ENCODE peak calls at places on chromosomes 4 and X, in seven cellular contexts. W is ELR; P is effector memory CD4-positive, alpha-beta T cell; H is AG04450; T is Daoy; Z is right lobe of liver; L is activated T-cell treated with anti-CD3 and anti-CD28 coated beads, Interleukin-2, amount 50 U/mL, for 4 hours. G is an unnamed sample.

GRCh38 chr4:22695011-22695410 is 2.3 kb downstream of the GBA3 start:
- DNase-seq in W (no peak), P (no peak), H (no peak), T (no peak), Z (no peak), L (no peak), G (no peak)

GRCh38 chr4:31187979-31188378 is 467.8 kb downstream of the PCDH7 start:
- DNase-seq in W (peak), P (no peak), H (no peak), T (no peak), Z (no peak), L (no peak), G (no peak)

GRCh38 chrX:70434914-70435586 is 9.6 kb upstream of the DLG3 start:
- DNase-seq in W (peak), P (no peak), H (no peak), T (peak), Z (no peak), L (no peak), G (peak)

GRCh38 chrX:53440631-53441517 is 6.7 kb upstream of the HSD17B10 start:
- DNase-seq in W (peak), P (no peak), H (no peak), T (peak), Z (peak), L (peak), G (peak)

GRCh38 chr4:168584321-168584771 is 87.5 kb downstream of the PALLD start:
- DNase-seq in W (peak), P (no peak), H (no peak), T (peak), Z (no peak), L (no peak), G (peak)

GRCh38 chrX:73262991-73263390 is 48.3 kb upstream of the NAP1L2 start:
- DNase-seq in W (peak), P (no peak), H (no peak), T (no peak), Z (no peak), L (no peak), G (peak)

GRCh38 chrX:55750256-55750655 is 32.7 kb downstream of the RRAGB start:
- DNase-seq in W (no peak), P (no peak), H (no peak), T (no peak), Z (no peak), L (no peak), G (no peak)

GRCh38 chr4:143282170-143282760 is 54.4 kb upstream of the GAB1 start:
- DNase-seq in W (no peak), P (no peak), H (no peak), T (no peak), Z (no peak), L (no peak), G (no peak)

GRCh38 chrX:150984164-150984824 is 1.2 kb downstream of the HMGB3 start:
- DNase-seq in W (peak), P (no peak), H (no peak), T (peak), Z (no peak), L (no peak), G (no peak)

GRCh38 chr4:182010876-182011275 is 232.3 kb upstream of the TENM3 start:
- DNase-seq in W (no peak), P (no peak), H (peak), T (no peak), Z (no peak), L (no peak), G (no peak)

GRCh38 chr4:57071340-57071739 is 38.8 kb downstream of the IGFBP7 start:
- DNase-seq in W (no peak), P (no peak), H (no peak), T (no peak), Z (no peak), L (no peak), G (peak)

GRCh38 chrX:17024896-17025295 is 78.4 kb downstream of the REPS2 start:
- DNase-seq in W (no peak), P (no peak), H (no peak), T (peak), Z (no peak), L (no peak), G (no peak)

GRCh38 chrX:3939967-3940610 is 226.6 kb upstream of the PRKX start:
- DNase-seq in W (peak), P (no peak), H (no peak), T (no peak), Z (no peak), L (no peak), G (peak)

GRCh38 chrX:91434351-91435168 is at the start of gene PABPC5:
- DNase-seq in W (no peak), P (no peak), H (peak), T (peak), Z (peak), L (no peak), G (peak)

GRCh38 chr4:64727960-64728359 is 318.7 kb upstream of the TECRL start:
- DNase-seq in W (no peak), P (no peak), H (no peak), T (no peak), Z (no peak), L (no peak), G (no peak)

GRCh38 chr4:53010320-53010719 is 148.2 kb downstream of the RASL11B start:
- DNase-seq in W (no peak), P (no peak), H (no peak), T (no peak), Z (no peak), L (no peak), G (peak)